ENCODE peak calls at places on chromosomes 1 and 21, in four cellular contexts. O is prostate gland, B is lower leg skin, S is transverse colon. Q is an unnamed sample.
A peak's percentile ranks its signal among the peaks of the same experiment; 100 is the strongest.

GRCh38 chr21:25127811-25128210 is 479.5 kb downstream of the MRPL39 start:
- DNase-seq in O (no peak), B (no peak), S (no peak), Q (no peak)

GRCh38 chr21:46376231-46376628 is 52.3 kb downstream of the PCNT start:
- DNase-seq in O (no peak), B (no peak), S (no peak), Q (no peak)

GRCh38 chr1:224067621-224068457 is 46.1 kb upstream of the FBXO28 start:
- DNase-seq in O (no peak), B (no peak), S (no peak), Q (no peak)

GRCh38 chr1:215226755-215227154 is 144.2 kb downstream of the KCNK2 start:
- DNase-seq in O (no peak), B (no peak), S (no peak), Q (no peak)

GRCh38 chr1:228084325-228084724 is 1.8 kb downstream of the ARF1 start:
- DNase-seq in O (no peak), B (peak; percentile 51), S (no peak), Q (peak; percentile 5)

GRCh38 chr1:86774305-86775304 is 70.2 kb downstream of the SH3GLB1 start:
- DNase-seq in O (no peak), B (peak; percentile 54), S (peak; percentile 34), Q (peak; percentile 59)

GRCh38 chr1:198300451-198300850 is 143.7 kb downstream of the NEK7 start:
- DNase-seq in O (no peak), B (no peak), S (no peak), Q (no peak)

GRCh38 chr1:230237805-230238204 is 170.8 kb downstream of the GALNT2 start:
- DNase-seq in O (no peak), B (no peak), S (no peak), Q (no peak)

GRCh38 chr1:248009681-248010080 is 3.8 kb upstream of the OR2L5 start:
- DNase-seq in O (no peak), B (no peak), S (no peak), Q (no peak)

GRCh38 chr1:26168410-26169167 is at the start of gene C1orf232:
- DNase-seq in O (no peak), B (no peak), S (no peak), Q (no peak)

GRCh38 chr1:230867119-230867902 is 1.0 kb downstream of the C1orf198 start:
- DNase-seq in O (no peak), B (no peak), S (no peak), Q (no peak)

GRCh38 chr1:37811027-37811655 is 3.1 kb upstream of the YRDC start:
- DNase-seq in O (no peak), B (peak; percentile 46), S (peak; percentile 74), Q (peak; percentile 69)

GRCh38 chr1:44594871-44595735 is 79.2 kb downstream of the TMEM53 start:
- DNase-seq in O (peak; percentile 69), B (peak; percentile 36), S (peak; percentile 85), Q (peak; percentile 82)

GRCh38 chr1:219310181-219310728 is 136.6 kb downstream of the LYPLAL1 start:
- DNase-seq in O (no peak), B (no peak), S (no peak), Q (no peak)

GRCh38 chr21:34576043-34576466 is 38.9 kb downstream of the RCAN1 start:
- DNase-seq in O (peak; percentile 53), B (no peak), S (no peak), Q (no peak)

GRCh38 chr1:3717715-3718601 is 34.3 kb upstream of the CCDC27 start:
- DNase-seq in O (no peak), B (no peak), S (no peak), Q (no peak)

GRCh38 chr1:63891211-63891610 is 117.4 kb downstream of the ROR1 start:
- DNase-seq in O (no peak), B (no peak), S (no peak), Q (no peak)

GRCh38 chr1:10383630-10384029 is 15.2 kb upstream of the PGD start:
- DNase-seq in O (no peak), B (no peak), S (no peak), Q (no peak)

GRCh38 chr1:213049232-213049631 is 1.8 kb upstream of the RPS6KC1 start:
- DNase-seq in O (no peak), B (no peak), S (no peak), Q (no peak)

GRCh38 chr1:239616686-239617085 is 230.3 kb downstream of the CHRM3 start:
- DNase-seq in O (no peak), B (no peak), S (no peak), Q (no peak)

GRCh38 chr1:70465911-70466310 is 54.8 kb downstream of the CTH start:
- DNase-seq in O (no peak), B (no peak), S (no peak), Q (no peak)

GRCh38 chr1:43348809-43349593 is 9.8 kb upstream of the CDC20 start:
- DNase-seq in O (peak; percentile 87), B (peak; percentile 59), S (peak; percentile 94), Q (peak; percentile 92)

GRCh38 chr1:7743346-7743745 is 27.8 kb upstream of the VAMP3 start:
- DNase-seq in O (no peak), B (no peak), S (no peak), Q (no peak)

GRCh38 chr21:17679002-17679600 is 66.4 kb upstream of the BTG3 start:
- DNase-seq in O (peak; percentile 37), B (no peak), S (no peak), Q (no peak)

GRCh38 chr1:30258876-30259275 is 464.5 kb downstream of the MATN1 start:
- DNase-seq in O (no peak), B (no peak), S (no peak), Q (no peak)

GRCh38 chr1:153353226-153353947 is 4.3 kb upstream of the S100A9 start:
- DNase-seq in O (no peak), B (no peak), S (no peak), Q (peak; percentile 42)

GRCh38 chr1:226640288-226640687 is 91.7 kb downstream of the STUM start:
- DNase-seq in O (no peak), B (no peak), S (no peak), Q (peak; percentile 32)

GRCh38 chr1:219805191-219805590 is 123.2 kb downstream of the SLC30A10 start:
- DNase-seq in O (no peak), B (no peak), S (no peak), Q (no peak)

GRCh38 chr1:88976235-88976634 is 16.2 kb downstream of the KYAT3 start:
- DNase-seq in O (no peak), B (no peak), S (no peak), Q (no peak)

DNA sequence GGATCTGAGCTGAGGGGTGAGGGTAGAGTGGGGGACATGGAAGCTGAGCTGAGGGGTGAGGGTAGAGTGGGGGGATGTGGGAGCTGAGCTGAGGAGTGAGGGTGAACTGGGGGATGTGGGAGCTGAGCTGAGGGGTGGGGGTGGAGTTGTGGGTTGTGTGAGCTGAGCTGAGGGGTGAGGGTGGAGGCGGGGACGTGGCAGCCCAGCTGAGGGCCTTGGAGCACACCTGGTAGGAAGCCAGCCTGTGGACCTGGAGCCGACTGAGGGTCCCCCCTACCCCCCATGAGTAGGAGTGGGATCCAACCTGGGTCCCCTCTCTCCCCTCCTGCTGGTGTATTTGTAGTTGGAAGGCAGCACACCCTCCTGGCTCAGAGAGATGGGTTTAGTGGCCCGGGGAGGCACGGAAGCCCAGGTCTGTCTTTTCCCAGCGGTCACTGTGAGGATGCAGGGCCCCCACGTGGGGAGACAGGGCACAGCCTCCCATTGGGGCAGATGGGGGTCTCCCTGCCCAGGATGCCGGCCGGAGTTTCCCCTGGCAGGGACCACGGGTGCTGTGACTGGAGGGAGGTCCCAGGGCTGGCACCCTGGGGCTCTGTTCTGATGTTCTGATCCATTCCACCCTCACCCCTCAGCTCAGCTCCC is 13.2 kb upstream of the NPHP4 start:
- DNase-seq in O (no peak), B (no peak), S (peak; percentile 1), Q (no peak)
- TF ChIP-seq POLR2A in O (no peak), B (no peak), S (no peak), Q (no peak)

DNA sequence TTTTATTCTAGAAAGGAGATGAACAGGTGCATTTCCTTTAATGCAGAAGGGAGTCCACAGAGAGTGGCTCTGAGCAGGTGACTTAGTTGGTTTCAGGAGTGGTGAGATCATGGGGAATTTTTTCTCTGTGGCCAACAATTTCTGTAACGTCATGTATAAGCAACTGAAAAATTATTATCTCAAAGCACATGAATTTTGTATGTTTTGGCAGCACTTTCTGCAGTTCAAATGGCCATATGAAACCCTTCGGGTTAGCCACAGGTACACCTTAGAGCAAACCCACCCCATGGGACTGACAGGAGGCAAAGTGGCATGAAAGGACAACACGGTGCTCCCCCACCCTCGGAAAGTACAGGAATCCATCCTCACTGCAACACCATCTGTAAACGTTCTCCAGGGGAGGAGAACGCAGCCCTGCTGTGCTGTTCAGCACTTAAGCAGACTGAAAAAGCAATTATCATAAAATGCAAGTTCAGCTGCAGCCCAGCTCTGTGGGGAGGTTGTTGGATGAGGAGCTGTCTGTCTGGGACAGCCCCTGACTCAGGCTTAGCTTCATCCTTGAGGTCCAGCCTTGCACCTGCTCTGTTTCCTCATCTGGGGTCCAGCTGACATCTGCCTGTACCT is 55.8 kb upstream of the CLDN14 start:
- DNase-seq in O (no peak), B (no peak), S (no peak), Q (no peak)
- TF ChIP-seq POLR2A in O (no peak), B (no peak), S (no peak), Q (no peak)

GRCh38 chr1:24952413-24952841 is 22.4 kb upstream of the RUNX3 start:
- DNase-seq in O (no peak), B (no peak), S (no peak), Q (no peak)
- TF ChIP-seq POLR2A in O (no peak), B (no peak), S (no peak), Q (no peak)

GRCh38 chr21:38912355-38912619 is 106.6 kb downstream of the ETS2 start:
- DNase-seq in O (no peak), B (no peak), S (no peak), Q (no peak)
- TF ChIP-seq POLR2A in O (no peak), B (no peak), S (no peak), Q (no peak)

DNA sequence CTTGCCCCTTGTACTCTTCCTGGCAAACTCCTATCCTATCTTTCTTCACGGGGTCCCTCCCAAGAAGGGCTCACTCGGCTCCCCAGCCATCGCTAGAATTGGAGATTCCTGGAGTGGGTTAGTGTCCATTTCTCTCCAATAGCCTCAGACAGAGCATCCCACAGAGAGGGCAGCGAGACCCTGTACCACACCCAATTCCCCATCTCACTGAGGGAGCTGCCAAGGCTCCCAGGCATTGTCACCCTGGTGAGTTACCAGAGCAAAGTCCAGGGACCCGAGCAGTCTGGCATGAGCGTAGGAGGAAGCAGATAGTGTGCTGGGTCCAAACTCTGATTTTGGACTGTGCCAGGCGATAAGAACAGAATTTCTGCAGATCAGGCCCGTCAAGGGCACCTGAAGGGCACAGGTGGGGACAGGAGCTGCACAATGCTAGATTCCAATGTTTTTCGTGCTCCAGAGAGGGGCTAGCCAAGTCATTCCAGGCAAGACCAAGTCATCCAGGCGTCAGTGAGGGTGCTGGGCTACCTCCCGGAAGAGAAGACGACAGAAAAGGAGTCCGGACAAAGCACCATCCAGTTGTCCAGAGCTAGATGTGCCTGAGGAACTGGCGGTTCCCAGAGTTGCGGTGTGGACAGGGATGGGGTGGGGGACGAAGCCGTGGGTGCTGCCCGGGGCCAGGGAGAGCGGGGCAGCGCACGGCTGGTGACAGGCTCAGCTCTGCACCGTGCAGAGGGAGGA is 15.3 kb downstream of the AKR7A3 start:
- DNase-seq in O (no peak), B (no peak), S (peak; percentile 28), Q (peak; percentile 92)
- TF ChIP-seq POLR2A in O (no peak), B (no peak), S (no peak), Q (no peak)

GRCh38 chr1:119674835-119675289 is 26.8 kb upstream of the ZNF697 start:
- DNase-seq in O (no peak), B (no peak), S (peak; percentile 57), Q (no peak)

GRCh38 chr1:119673171-119673940 is 25.3 kb upstream of the ZNF697 start:
- DNase-seq in O (no peak), B (no peak), S (no peak), Q (no peak)

GRCh38 chr1:119674110-119674509 is 26.0 kb upstream of the ZNF697 start:
- DNase-seq in O (peak; percentile 27), B (no peak), S (no peak), Q (no peak)

GRCh38 chr1:119676571-119677206 is 28.6 kb upstream of the ZNF697 start:
- DNase-seq in O (no peak), B (peak; percentile 32), S (no peak), Q (no peak)

GRCh38 chr1:119675349-119676343 is 27.6 kb upstream of the ZNF697 start:
- DNase-seq in O (peak; percentile 87), B (peak; percentile 90), S (peak; percentile 85), Q (peak; percentile 82)
- TF ChIP-seq POLR2A in O (no peak), B (no peak), S (no peak), Q (no peak)

Q was measured in right lobe of liver.